ENCODE peak calls at places on chromosomes 11 and 22, in six cellular contexts. One of them, this sample, is unnamed.

GRCh38 chr11:34238533-34238932 is 119.3 kb downstream of the ABTB2 start:
- DNase-seq in H1: no peak
- DNase-seq in HepG2: no peak
- DNase-seq in GM12878: no peak
- DNase-seq in K562: no peak
- DNase-seq in GM12892: no peak
- DNase-seq in this sample: no peak

GRCh38 chr11:44505591-44506054 is 59.8 kb upstream of the CD82 start:
- DNase-seq in H1: no peak
- DNase-seq in HepG2: no peak
- DNase-seq in GM12878: no peak
- DNase-seq in K562: no peak
- DNase-seq in GM12892: no peak
- DNase-seq in this sample: no peak

GRCh38 chr11:58186938-58187337 is 1.9 kb upstream of the OR9Q2 start:
- DNase-seq in H1: no peak
- DNase-seq in HepG2: no peak
- DNase-seq in GM12878: no peak
- DNase-seq in K562: no peak
- DNase-seq in GM12892: no peak
- DNase-seq in this sample: no peak

GRCh38 chr22:27113211-27114030 is 456.0 kb downstream of the MIAT start:
- DNase-seq in H1: no peak
- DNase-seq in HepG2: peak; percentile 63
- DNase-seq in GM12878: no peak
- DNase-seq in K562: no peak
- DNase-seq in GM12892: no peak
- DNase-seq in this sample: no peak

GRCh38 chr11:134014502-134014901 is 54.4 kb upstream of the JAM3 start:
- DNase-seq in H1: no peak
- DNase-seq in HepG2: no peak
- DNase-seq in GM12878: no peak
- DNase-seq in K562: no peak
- DNase-seq in GM12892: no peak
- DNase-seq in this sample: no peak

GRCh38 chr11:100674212-100674611 is 12.9 kb upstream of the ARHGAP42 start:
- DNase-seq in H1: no peak
- DNase-seq in HepG2: no peak
- DNase-seq in GM12878: no peak
- DNase-seq in K562: no peak
- DNase-seq in GM12892: no peak
- DNase-seq in this sample: no peak

GRCh38 chr11:65773784-65774411 is 6.9 kb downstream of the AP5B1 start:
- DNase-seq in H1: no peak
- DNase-seq in HepG2: no peak
- DNase-seq in GM12878: no peak
- DNase-seq in K562: no peak
- DNase-seq in GM12892: no peak
- DNase-seq in this sample: no peak

GRCh38 chr11:100876826-100877545 is 189.9 kb downstream of the ARHGAP42 start:
- DNase-seq in H1: no peak
- DNase-seq in HepG2: no peak
- DNase-seq in GM12878: no peak
- DNase-seq in K562: no peak
- DNase-seq in GM12892: no peak
- DNase-seq in this sample: no peak

GRCh38 chr11:57100638-57101312 is 81.0 kb upstream of the LRRC55 start:
- DNase-seq in H1: no peak
- DNase-seq in HepG2: no peak
- DNase-seq in GM12878: no peak
- DNase-seq in K562: no peak
- DNase-seq in GM12892: no peak
- DNase-seq in this sample: no peak

GRCh38 chr11:63670738-63671321 is 346 bp downstream of the ATL3 start:
- DNase-seq in H1: peak; percentile 66
- DNase-seq in HepG2: no peak
- DNase-seq in GM12878: no peak
- DNase-seq in K562: no peak
- DNase-seq in GM12892: peak; percentile 47
- DNase-seq in this sample: no peak

GRCh38 chr11:22627421-22627820 is 1.8 kb upstream of the FANCF start:
- DNase-seq in H1: no peak
- DNase-seq in HepG2: no peak
- DNase-seq in GM12878: no peak
- DNase-seq in K562: no peak
- DNase-seq in GM12892: no peak
- DNase-seq in this sample: no peak

GRCh38 chr11:22626573-22627239 is 1.1 kb upstream of the FANCF start:
- DNase-seq in H1: no peak
- DNase-seq in HepG2: no peak
- DNase-seq in GM12878: no peak
- DNase-seq in K562: no peak
- DNase-seq in GM12892: no peak
- DNase-seq in this sample: no peak

GRCh38 chr11:22624742-22625447 is 728 bp downstream of the FANCF start:
- DNase-seq in H1: peak; percentile 88
- DNase-seq in HepG2: peak; percentile 72
- DNase-seq in GM12878: peak; percentile 28
- DNase-seq in K562: peak; percentile 30
- DNase-seq in GM12892: peak; percentile 9
- DNase-seq in this sample: peak; percentile 18

DNA sequence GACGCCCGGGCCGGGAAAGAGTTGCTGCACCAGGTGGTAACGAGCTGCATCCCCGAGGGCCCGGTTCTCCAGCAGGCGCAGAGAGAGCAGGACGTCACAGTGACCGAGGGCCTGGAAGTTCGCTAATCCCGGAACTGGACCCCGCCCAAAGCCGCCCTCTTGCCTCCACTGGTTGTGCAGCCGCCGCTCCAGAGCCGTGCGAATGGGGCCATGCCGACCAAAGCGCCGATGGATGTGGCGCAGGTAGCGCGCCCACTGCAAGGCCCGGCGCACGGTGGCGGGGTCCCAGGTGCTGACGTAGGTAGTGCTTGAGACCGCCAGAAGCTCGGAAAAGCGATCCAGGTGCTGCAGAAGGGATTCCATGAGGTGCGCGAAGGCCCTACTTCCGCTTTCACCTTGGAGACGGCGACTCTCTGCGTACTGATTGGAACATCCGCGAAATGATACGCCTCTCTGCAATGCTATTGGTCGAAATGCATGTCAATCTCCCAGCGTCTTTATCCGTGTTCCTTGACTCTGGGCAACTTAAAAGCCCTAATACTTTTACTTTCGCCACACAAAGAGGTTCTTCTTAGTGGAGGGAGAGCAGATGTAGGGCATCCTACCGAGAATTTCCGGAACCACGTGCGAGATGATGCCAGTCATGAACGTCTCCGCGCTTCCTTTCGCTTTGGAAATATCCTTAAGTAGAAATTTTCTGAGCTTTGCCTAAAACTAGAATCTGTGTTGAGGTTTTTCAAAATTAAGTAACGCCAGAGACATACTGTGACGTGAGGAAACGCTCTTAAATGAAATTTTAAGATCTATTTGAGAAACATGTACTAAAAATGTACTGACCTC is at the start of gene FANCF:
- DNase-seq in H1: peak; percentile 89
- DNase-seq in HepG2: peak; percentile 97
- DNase-seq in GM12878: peak; percentile 100
- DNase-seq in K562: peak; percentile 94
- DNase-seq in GM12892: peak; percentile 43
- DNase-seq in this sample: peak; percentile 63
- TF ChIP-seq POLR2A in H1: peak; percentile 85
- TF ChIP-seq POLR2A in HepG2: peak; percentile 82
- TF ChIP-seq POLR2A in GM12878: peak; percentile 81
- TF ChIP-seq POLR2A in K562: peak; percentile 83
- TF ChIP-seq POLR2A in GM12892: peak; percentile 75
- TF ChIP-seq POLR2A in this sample: peak; percentile 78

GRCh38 chr22:41909290-41910049 is 5.4 kb downstream of the SHISA8 start:
- DNase-seq in H1: peak; percentile 80
- DNase-seq in HepG2: no peak
- DNase-seq in GM12878: no peak
- DNase-seq in K562: no peak
- DNase-seq in GM12892: no peak
- DNase-seq in this sample: no peak

GRCh38 chr22:41912338-41913039 is 2.4 kb downstream of the SHISA8 start:
- DNase-seq in H1: no peak
- DNase-seq in HepG2: no peak
- DNase-seq in GM12878: no peak
- DNase-seq in K562: no peak
- DNase-seq in GM12892: no peak
- DNase-seq in this sample: no peak

GRCh38 chr22:41910050-41910598 is 4.8 kb downstream of the SHISA8 start:
- DNase-seq in H1: peak; percentile 78
- DNase-seq in HepG2: no peak
- DNase-seq in GM12878: no peak
- DNase-seq in K562: no peak
- DNase-seq in GM12892: no peak
- DNase-seq in this sample: no peak

GRCh38 chr22:41911292-41911611 is 3.6 kb downstream of the SHISA8 start:
- DNase-seq in H1: no peak
- DNase-seq in HepG2: no peak
- DNase-seq in GM12878: no peak
- DNase-seq in K562: no peak
- DNase-seq in GM12892: no peak
- DNase-seq in this sample: no peak

GRCh38 chr22:41910599-41911291 is 4.1 kb downstream of the SHISA8 start:
- DNase-seq in H1: no peak
- DNase-seq in HepG2: no peak
- DNase-seq in GM12878: no peak
- DNase-seq in K562: no peak
- DNase-seq in GM12892: no peak
- DNase-seq in this sample: no peak
- TF ChIP-seq TAF1 in H1: no peak
- TF ChIP-seq TAF1 in HepG2: no peak
- TF ChIP-seq TAF1 in GM12878: no peak
- TF ChIP-seq TAF1 in K562: no peak
- TF ChIP-seq TAF1 in GM12892: no peak
- TF ChIP-seq TAF1 in this sample: no peak

DNA sequence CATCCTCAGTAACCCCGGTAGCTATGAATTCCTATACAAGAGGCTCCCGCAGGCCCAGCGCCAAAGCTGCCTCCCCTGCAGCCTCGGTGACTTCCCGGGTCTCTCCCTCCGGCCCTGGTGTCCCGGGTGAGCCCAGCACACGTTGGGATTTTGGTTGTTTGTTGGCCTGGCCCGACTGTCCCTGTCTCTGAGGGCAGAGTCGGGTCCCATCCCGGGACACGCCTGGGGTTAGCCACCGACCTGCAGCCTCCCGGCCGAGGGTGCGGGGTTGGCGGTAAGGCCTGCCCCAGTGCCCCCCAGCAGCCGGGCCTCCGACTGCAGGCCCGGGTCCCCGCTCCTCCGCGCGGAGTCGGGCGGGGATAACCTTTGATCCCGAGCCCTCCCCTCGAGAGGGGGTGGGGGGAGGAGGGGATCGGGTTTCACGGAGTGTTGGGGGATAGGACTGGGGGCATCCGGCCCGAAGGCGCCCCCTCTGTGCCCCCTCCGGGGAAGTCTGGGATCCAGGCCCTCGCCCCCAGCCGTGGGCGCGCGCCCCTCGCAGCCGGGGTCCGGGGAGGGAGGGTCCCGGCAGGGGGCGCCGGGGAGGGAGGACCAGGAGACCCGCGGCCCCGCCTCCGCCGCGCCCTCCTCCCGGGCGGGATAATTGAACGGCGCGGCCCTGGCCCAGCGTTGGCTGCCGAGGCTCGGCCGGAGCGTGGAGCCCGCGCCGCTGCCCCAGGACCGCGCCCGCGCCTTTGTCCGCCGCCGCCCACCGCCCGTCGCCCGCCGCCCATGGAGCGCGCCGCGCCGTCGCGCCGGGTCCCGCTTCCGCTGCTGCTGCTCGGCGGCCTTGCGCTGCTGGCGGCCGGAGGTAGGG is at the start of gene FBLN1:
- DNase-seq in H1: peak; percentile 86
- DNase-seq in HepG2: peak; percentile 71
- DNase-seq in GM12878: no peak
- DNase-seq in K562: peak; percentile 43
- DNase-seq in GM12892: no peak
- DNase-seq in this sample: no peak
- TF ChIP-seq POLR2A in H1: peak; percentile 21
- TF ChIP-seq POLR2A in HepG2: peak; percentile 85
- TF ChIP-seq POLR2A in GM12878: no peak
- TF ChIP-seq POLR2A in K562: no peak
- TF ChIP-seq POLR2A in GM12892: no peak
- TF ChIP-seq POLR2A in this sample: no peak

GRCh38 chr11:69285766-69286165 is 8.2 kb upstream of the MYEOV start:
- DNase-seq in H1: no peak
- DNase-seq in HepG2: no peak
- DNase-seq in GM12878: no peak
- DNase-seq in K562: no peak
- DNase-seq in GM12892: no peak
- DNase-seq in this sample: no peak

GRCh38 chr11:69290791-69291190 is 3.2 kb upstream of the MYEOV start:
- DNase-seq in H1: no peak
- DNase-seq in HepG2: no peak
- DNase-seq in GM12878: no peak
- DNase-seq in K562: no peak
- DNase-seq in GM12892: no peak
- DNase-seq in this sample: no peak

GRCh38 chr11:69288883-69289242 is 5.1 kb upstream of the MYEOV start:
- DNase-seq in H1: no peak
- DNase-seq in HepG2: no peak
- DNase-seq in GM12878: no peak
- DNase-seq in K562: no peak
- DNase-seq in GM12892: no peak
- DNase-seq in this sample: no peak

GRCh38 chr11:69286358-69287327 is 7.3 kb upstream of the MYEOV start:
- DNase-seq in H1: no peak
- DNase-seq in HepG2: no peak
- DNase-seq in GM12878: no peak
- DNase-seq in K562: no peak
- DNase-seq in GM12892: no peak
- DNase-seq in this sample: no peak

DNA sequence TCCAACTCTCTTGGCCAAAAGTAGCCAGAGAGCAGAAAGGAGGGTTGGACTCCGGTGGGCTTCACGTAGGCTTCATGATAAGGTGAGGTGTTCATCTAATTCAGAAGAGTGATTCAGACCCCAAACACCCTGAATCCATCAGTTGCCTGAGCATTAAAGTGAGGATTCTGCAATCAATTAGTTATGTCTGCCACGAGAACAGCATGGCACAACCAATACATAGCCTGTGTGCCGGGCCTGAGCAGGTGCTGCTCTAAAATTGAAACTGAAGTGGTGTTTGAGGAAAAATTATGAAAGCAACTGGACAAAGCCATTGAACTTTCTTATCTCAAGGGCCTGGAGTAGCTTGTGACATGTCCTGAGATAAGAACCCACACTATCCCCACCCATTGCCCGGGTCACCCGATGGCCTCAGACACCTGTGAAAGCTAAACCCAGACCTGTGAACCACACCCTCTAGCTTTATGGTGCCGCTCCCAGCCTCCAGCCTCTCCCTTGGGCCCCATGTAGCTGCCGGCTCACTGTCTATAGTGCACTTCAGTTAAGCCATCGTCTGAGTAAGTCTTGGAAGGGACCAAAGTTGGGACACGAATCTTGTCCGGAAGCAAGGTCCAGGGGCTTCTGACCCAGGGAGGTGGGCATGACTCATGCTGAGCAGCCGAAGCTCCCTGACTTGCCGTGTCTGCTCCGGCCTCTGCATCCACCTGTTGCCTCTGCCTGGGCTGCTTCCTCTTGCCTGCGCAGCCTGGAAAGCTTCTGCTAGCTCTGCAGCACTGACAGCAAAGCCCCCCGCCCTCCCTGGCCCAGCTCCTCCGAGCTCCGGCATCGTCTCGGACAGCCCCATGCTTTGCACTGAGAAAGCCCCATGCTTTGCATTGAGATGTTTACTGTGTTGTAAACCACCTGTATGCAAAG is 5.7 kb upstream of the MYEOV start:
- DNase-seq in H1: no peak
- DNase-seq in HepG2: peak; percentile 62
- DNase-seq in GM12878: no peak
- DNase-seq in K562: peak; percentile 66
- DNase-seq in GM12892: no peak
- DNase-seq in this sample: no peak
- TF ChIP-seq TAF1 in H1: no peak
- TF ChIP-seq TAF1 in HepG2: no peak
- TF ChIP-seq TAF1 in GM12878: no peak
- TF ChIP-seq TAF1 in K562: no peak
- TF ChIP-seq TAF1 in GM12892: no peak
- TF ChIP-seq TAF1 in this sample: no peak